ENCODE peak calls at places on chromosome 4, in four cellular contexts. R is GM03348, T is AG20443, F is A549. B is an unnamed sample.

GRCh38 chr4:140635606-140636005 is 66.8 kb upstream of the UCP1 start:
- DNase-seq in F (peak; percentile 14), T (peak; percentile 88), R (peak; percentile 85), B (peak; percentile 67)

GRCh38 chr4:76504613-76505465 is 69.8 kb downstream of the SHROOM3 start:
- DNase-seq in T (peak; percentile 61), R (peak; percentile 74), F (peak; percentile 39), B (peak; percentile 75)

GRCh38 chr4:89837385-89837995 is 529 bp upstream of the SNCA start:
- DNase-seq in R (no peak), T (peak; percentile 17), F (peak; percentile 2), B (no peak)

GRCh38 chr4:92501456-92501855 is 197.7 kb downstream of the GRID2 start:
- DNase-seq in T (no peak), R (no peak), F (no peak), B (no peak)

GRCh38 chr4:89640620-89641366 is 196.2 kb downstream of the SNCA start:
- DNase-seq in R (peak; percentile 66), F (peak; percentile 63), T (peak; percentile 71), B (peak; percentile 60)

GRCh38 chr4:139815646-139816601 is 150.3 kb downstream of the MGST2 start:
- DNase-seq in F (peak; percentile 4), R (peak; percentile 86), T (peak; percentile 81), B (peak; percentile 90)

GRCh38 chr4:33306131-33306530 is 2586.0 kb downstream of the PCDH7 start:
- DNase-seq in R (no peak), F (no peak), T (no peak), B (no peak)

GRCh38 chr4:113550510-113550909 is 211.0 kb downstream of the CAMK2D start:
- DNase-seq in T (no peak), R (no peak), F (no peak), B (no peak)

GRCh38 chr4:149980941-149981340 is 97.3 kb upstream of the DCLK2 start:
- DNase-seq in T (peak; percentile 71), F (peak; percentile 59), R (peak; percentile 62), B (peak; percentile 75)

GRCh38 chr4:120682981-120683380 is 239.5 kb downstream of the PRDM5 start:
- DNase-seq in R (peak; percentile 7), F (no peak), T (peak; percentile 14), B (no peak)

GRCh38 chr4:107709916-107710315 is 10.1 kb downstream of the PAPSS1 start:
- DNase-seq in T (no peak), R (no peak), F (no peak), B (no peak)

GRCh38 chr4:25813705-25814104 is 49.1 kb downstream of the SEL1L3 start:
- DNase-seq in F (peak; percentile 55), R (peak; percentile 73), T (peak; percentile 77), B (peak; percentile 78)

GRCh38 chr4:47135210-47135609 is 103.8 kb downstream of the GABRB1 start:
- DNase-seq in R (no peak), F (no peak), T (no peak), B (no peak)

GRCh38 chr4:183987529-183987946 is 82.4 kb downstream of the STOX2 start:
- DNase-seq in T (peak; percentile 79), F (peak; percentile 68), R (peak; percentile 84), B (peak; percentile 66)

GRCh38 chr4:123564758-123565346 is 168.3 kb downstream of the SPRY1 start:
- DNase-seq in F (peak; percentile 81), T (peak; percentile 79), R (peak; percentile 75), B (peak; percentile 84)

GRCh38 chr4:37540486-37540885 is 145.7 kb downstream of the RELL1 start:
- DNase-seq in T (no peak), R (no peak), F (no peak), B (no peak)

GRCh38 chr4:31237242-31237641 is 517.1 kb downstream of the PCDH7 start:
- DNase-seq in F (no peak), R (no peak), T (no peak), B (no peak)

GRCh38 chr4:113953888-113954287 is 25.6 kb downstream of the ARSJ start:
- DNase-seq in R (no peak), F (no peak), T (no peak), B (no peak)

GRCh38 chr4:26226978-26227377 is 93.8 kb upstream of the RBPJ start:
- DNase-seq in T (no peak), R (no peak), F (no peak), B (no peak)

GRCh38 chr4:879730-880079 is 52.4 kb downstream of the GAK start:
- DNase-seq in R (no peak), F (no peak), T (no peak), B (no peak)

GRCh38 chr4:46927201-46927600 is 18.2 kb upstream of the COX7B2 start:
- DNase-seq in T (no peak), R (no peak), F (no peak), B (no peak)

GRCh38 chr4:152967942-152968341 is 31.8 kb downstream of the FHDC1 start:
- DNase-seq in R (no peak), T (no peak), F (no peak), B (no peak)

GRCh38 chr4:182242793-182243192 is 409 bp upstream of the TENM3 start:
- DNase-seq in R (no peak), F (no peak), T (no peak), B (peak; percentile 34)

GRCh38 chr4:166527500-166527899 is 654.5 kb downstream of the TLL1 start:
- DNase-seq in T (no peak), F (no peak), R (no peak), B (peak; percentile 4)

GRCh38 chr4:70842761-70843435 is 3.2 kb upstream of the GRSF1 start:
- DNase-seq in T (no peak), R (no peak), F (no peak), B (no peak)

GRCh38 chr4:56684320-56684719 is 3.2 kb upstream of the HOPX start:
- DNase-seq in T (no peak), R (no peak), F (no peak), B (peak; percentile 71)

GRCh38 chr4:78659264-78659663 is 107.7 kb downstream of the ANXA3 start:
- DNase-seq in R (no peak), T (no peak), F (no peak), B (no peak)

GRCh38 chr4:80207172-80207583 is 9.9 kb downstream of the PRDM8 start:
- DNase-seq in F (no peak), T (no peak), R (no peak), B (no peak)

GRCh38 chr4:79088991-79089705 is 149.9 kb upstream of the PAQR3 start:
- DNase-seq in R (no peak), T (no peak), F (no peak), B (no peak)

GRCh38 chr4:10066704-10067651 is 45.7 kb upstream of the SLC2A9 start:
- DNase-seq in R (no peak), F (no peak), T (no peak), B (no peak)

GRCh38 chr4:83535945-83536648 is at the start of gene GPAT3:
- DNase-seq in F (peak; percentile 86), R (peak; percentile 82), T (peak; percentile 89), B (peak; percentile 73)

GRCh38 chr4:128796934-128797333 is 12.6 kb upstream of the JADE1 start:
- DNase-seq in R (no peak), T (peak; percentile 14), F (peak; percentile 45), B (no peak)

GRCh38 chr4:101345596-101346311 is 1.6 kb downstream of the PPP3CA start:
- DNase-seq in F (peak; percentile 44), R (peak; percentile 80), T (peak; percentile 70), B (peak; percentile 56)

GRCh38 chr4:11323771-11324170 is 104.9 kb downstream of the HS3ST1 start:
- DNase-seq in R (no peak), T (no peak), F (no peak), B (no peak)

B was measured in myocyte.